ENCODE peak calls at places on chromosomes 11 and 22, in six cellular contexts. C is neuronal stem cell, V is trophoblast cell, E is IMR-90, Q is H1, D is mesenchymal stem cell. G is an unnamed sample.

GRCh38 chr22:26053737-26054316 is 115.4 kb upstream of the SEZ6L start:
- DNase-seq in V (no peak), D (no peak), C (no peak), Q (no peak), E (no peak), G (peak; percentile 44)

GRCh38 chr11:33893711-33894401 is 2.0 kb upstream of the LMO2 start:
- DNase-seq in V (no peak), D (peak; percentile 10), Q (no peak), E (no peak), C (no peak), G (no peak)

GRCh38 chr22:41485033-41485432 is 16.1 kb downstream of the ACO2 start:
- DNase-seq in E (no peak), Q (no peak), C (no peak), D (no peak), V (no peak), G (no peak)

GRCh38 chr22:50506611-50507420 is 686 bp downstream of the LMF2 start:
- DNase-seq in E (no peak), Q (peak; percentile 53), D (peak; percentile 25), C (no peak), V (peak; percentile 86), G (peak; percentile 44)

GRCh38 chr11:20066783-20067156 is 93.5 kb downstream of the DBX1 start:
- DNase-seq in E (no peak), C (no peak), V (no peak), D (no peak), Q (no peak), G (no peak)

GRCh38 chr11:72754544-72755155 is 2.4 kb upstream of the ARAP1 start:
- DNase-seq in C (no peak), E (no peak), D (no peak), Q (peak; percentile 66), V (no peak), G (peak; percentile 60)

GRCh38 chr22:50445071-50445879 is 29.6 kb downstream of the SBF1 start:
- DNase-seq in V (no peak), D (no peak), Q (no peak), C (no peak), E (no peak), G (no peak)

GRCh38 chr11:57487021-57487778 is 26.9 kb downstream of the RTN4RL2 start:
- DNase-seq in D (no peak), C (no peak), V (no peak), E (no peak), Q (no peak), G (no peak)

GRCh38 chr11:129731316-129731715 is 84.3 kb upstream of the TMEM45B start:
- DNase-seq in V (no peak), E (no peak), C (no peak), Q (no peak), D (no peak), G (no peak)

GRCh38 chr11:48093795-48094642 is 113.7 kb downstream of the PTPRJ start:
- DNase-seq in C (no peak), E (peak; percentile 78), V (no peak), D (peak; percentile 25), Q (peak; percentile 8), G (no peak)

GRCh38 chr11:71286701-71287643 is 34.6 kb upstream of the SHANK2 start:
- DNase-seq in D (peak; percentile 53), C (no peak), V (no peak), E (peak; percentile 92), Q (no peak), G (peak; percentile 28)

GRCh38 chr22:47168900-47169800 is 406.7 kb downstream of the TBC1D22A start:
- DNase-seq in C (no peak), V (no peak), Q (peak; percentile 66), E (peak; percentile 8), D (peak; percentile 10), G (peak; percentile 62)

GRCh38 chr11:36304349-36304748 is 8.3 kb downstream of the PRR5L start:
- DNase-seq in Q (no peak), E (peak; percentile 20), D (peak; percentile 19), C (no peak), V (no peak), G (no peak)

GRCh38 chr11:72655014-72655413 is 19.2 kb downstream of the PDE2A start:
- DNase-seq in E (no peak), D (no peak), Q (no peak), C (no peak), V (no peak), G (no peak)

GRCh38 chr22:27879923-27880322 is 39.1 kb downstream of the PITPNB start:
- DNase-seq in C (no peak), E (peak; percentile 54), Q (no peak), D (peak; percentile 69), V (no peak), G (no peak)

GRCh38 chr11:62601114-62601363 is 626 bp downstream of the MTA2 start:
- DNase-seq in C (no peak), E (no peak), V (no peak), Q (no peak), D (peak; percentile 43), G (no peak)

GRCh38 chr22:47213571-47214230 is 451.3 kb downstream of the TBC1D22A start:
- DNase-seq in E (no peak), C (no peak), V (peak; percentile 15), Q (peak; percentile 83), D (no peak), G (peak; percentile 40)

GRCh38 chr22:19974935-19975706 is 33.5 kb upstream of the TXNRD2 start:
- DNase-seq in V (peak; percentile 94), Q (no peak), C (no peak), D (no peak), E (no peak), G (peak; percentile 46)

GRCh38 chr11:5807580-5807979 is 1.1 kb upstream of the OR52N2 start:
- DNase-seq in Q (peak; percentile 56), C (no peak), E (no peak), V (no peak), D (no peak), G (peak; percentile 73)

GRCh38 chr22:25060522-25061071 is 108.1 kb downstream of the KIAA1671 start:
- DNase-seq in Q (no peak), E (no peak), V (no peak), C (no peak), D (no peak), G (no peak)

GRCh38 chr11:61406991-61407728 is 14.8 kb downstream of the TMEM216 start:
- DNase-seq in Q (no peak), C (no peak), D (no peak), E (no peak), V (no peak), G (no peak)

GRCh38 chr11:67501854-67502253 is 3.3 kb downstream of the PITPNM1 start:
- DNase-seq in D (no peak), V (no peak), E (no peak), Q (no peak), C (no peak), G (no peak)

GRCh38 chr11:93905384-93905783 is 55.0 kb upstream of the VSTM5 start:
- DNase-seq in V (peak; percentile 95), D (peak; percentile 18), C (no peak), E (peak; percentile 68), Q (no peak), G (no peak)

GRCh38 chr11:35822815-35823495 is 120.9 kb upstream of the LDLRAD3 start:
- DNase-seq in D (no peak), V (no peak), C (no peak), E (peak; percentile 13), Q (no peak), G (no peak)

GRCh38 chr22:50019316-50019715 is 6.8 kb upstream of the IL17REL start:
- DNase-seq in C (no peak), V (no peak), Q (no peak), D (no peak), E (no peak), G (no peak)

GRCh38 chr11:62842171-62842717 is 2.9 kb upstream of the WDR74 start:
- DNase-seq in Q (peak; percentile 88), D (no peak), V (no peak), E (no peak), C (no peak), G (peak; percentile 64)

GRCh38 chr22:19875531-19876313 is 21.0 kb upstream of the GNB1L start:
- DNase-seq in V (no peak), D (no peak), Q (peak; percentile 42), E (no peak), C (no peak), G (no peak)

GRCh38 chr11:133579165-133580031 is 47.1 kb upstream of the OPCML start:
- DNase-seq in Q (peak; percentile 70), D (no peak), V (no peak), E (no peak), C (peak; percentile 20), G (peak; percentile 66)
- H3K9ac ChIP-seq in Q (no peak overlapping the region), D (no peak overlapping the region), V (no peak overlapping the region), E (no peak overlapping the region), C (peak overlapping the region; percentile 64), G (no peak overlapping the region)

GRCh38 chr22:31954535-31955326 is 10.4 kb downstream of the YWHAH start:
- DNase-seq in V (no peak), C (no peak), E (no peak), D (no peak), Q (no peak), G (no peak)

GRCh38 chr22:31952094-31952401 is 7.7 kb downstream of the YWHAH start:
- DNase-seq in Q (no peak), D (peak; percentile 29), C (no peak), E (no peak), V (no peak), G (no peak)

GRCh38 chr22:31952459-31952858 is 8.1 kb downstream of the YWHAH start:
- DNase-seq in C (no peak), Q (no peak), V (no peak), D (peak; percentile 79), E (peak; percentile 93), G (no peak)

GRCh38 chr22:31951201-31952093 is 7.1 kb downstream of the YWHAH start:
- DNase-seq in D (no peak), Q (no peak), C (no peak), V (no peak), E (no peak), G (no peak)

GRCh38 chr22:31953251-31953650 is 8.9 kb downstream of the YWHAH start:
- DNase-seq in E (no peak), C (no peak), D (no peak), Q (no peak), V (no peak), G (no peak)
- H4K91ac ChIP-seq in E (no peak overlapping the region), C (no peak overlapping the region), D (no peak overlapping the region), Q (no peak overlapping the region), V (no peak overlapping the region), G (no peak overlapping the region)

DNA sequence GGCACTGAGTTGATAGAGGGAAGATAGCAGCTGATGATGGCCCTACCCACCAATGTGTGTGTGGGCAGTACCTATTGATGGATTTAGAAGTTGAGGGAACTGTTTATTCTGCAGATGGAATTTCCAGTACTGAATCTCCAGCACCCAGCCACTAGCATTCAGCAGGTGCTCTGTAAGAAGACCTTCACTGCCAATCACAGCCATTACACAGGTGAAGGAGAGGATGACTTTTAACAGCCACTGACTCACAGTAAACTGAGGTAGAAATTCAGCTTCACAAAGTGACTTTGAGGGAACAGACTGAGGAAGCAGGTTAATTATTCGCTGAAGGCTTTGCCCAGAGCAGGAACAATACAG is 107.8 kb downstream of the GGTLC2 start:
- DNase-seq in V (no peak), Q (no peak), E (no peak), C (no peak), D (no peak), G (no peak)
- H2BK120ac ChIP-seq in V (no peak overlapping the region), Q (no peak overlapping the region), E (no peak overlapping the region), C (no peak overlapping the region), D (no peak overlapping the region), G (no peak overlapping the region)

GRCh38 chr11:106765849-106766248 is 252.4 kb downstream of the GUCY1A2 start:
- DNase-seq in D (peak; percentile 22), E (no peak), Q (no peak), V (peak; percentile 1), C (peak; percentile 20), G (no peak)

GRCh38 chr11:106763516-106763915 is 254.8 kb downstream of the GUCY1A2 start:
- DNase-seq in E (no peak), C (no peak), V (no peak), Q (no peak), D (no peak), G (no peak)

GRCh38 chr11:106761240-106761639 is 257.0 kb downstream of the GUCY1A2 start:
- DNase-seq in C (no peak), D (no peak), Q (no peak), V (no peak), E (no peak), G (no peak)

GRCh38 chr11:106761745-106762144 is 256.5 kb downstream of the GUCY1A2 start:
- DNase-seq in E (no peak), C (no peak), Q (no peak), D (no peak), V (no peak), G (no peak)
- H3K9ac ChIP-seq in E (no peak overlapping the region), C (no peak overlapping the region), Q (no peak overlapping the region), D (no peak overlapping the region), V (no peak overlapping the region), G (no peak overlapping the region)